ENCODE peak calls at places on chromosomes 11 and 22, in five cellular contexts. M is brain microvascular endothelial cell; A is activated CD4-positive, alpha-beta T cell treated with anti-CD3 and anti-CD28 coated beads, Interleukin-2, amount 10 ng/mL, durations not matched to agents 7 days and 5 days; O is H1; U is EL. P is an unnamed sample.

GRCh38 chr11:65170058-65170534 is at the start of gene SPDYC:
- DNase-seq in A (no peak), U (no peak), O (no peak), M (no peak), P (no peak)

GRCh38 chr11:72702842-72703241 is 28.6 kb upstream of the PDE2A start:
- DNase-seq in A (no peak), M (no peak), O (no peak), U (no peak), P (no peak)

GRCh38 chr11:65213322-65214211 is 31.8 kb downstream of the CAPN1 start:
- DNase-seq in O (peak; percentile 70), A (no peak), U (no peak), M (no peak), P (no peak)

GRCh38 chr11:120182357-120182756 is 28.5 kb upstream of the OAF start:
- DNase-seq in M (no peak), A (peak; percentile 1), U (no peak), O (no peak), P (no peak)

GRCh38 chr22:42787357-42787736 is 66.7 kb upstream of the A4GALT start:
- DNase-seq in A (no peak), U (no peak), M (no peak), O (no peak), P (no peak)

GRCh38 chr11:13303668-13304649 is 26.4 kb downstream of the BMAL1 start:
- DNase-seq in A (no peak), M (no peak), U (no peak), O (no peak), P (no peak)

GRCh38 chr11:91653091-91653754 is 571.4 kb upstream of the FAT3 start:
- DNase-seq in A (no peak), U (no peak), O (no peak), M (no peak), P (no peak)

GRCh38 chr22:40410272-40410671 is 39.9 kb downstream of the SGSM3 start:
- DNase-seq in O (no peak), M (no peak), U (peak; percentile 80), A (no peak), P (no peak)

GRCh38 chr11:113877673-113878060 is 2.3 kb upstream of the USP28 start:
- DNase-seq in O (no peak), A (no peak), M (no peak), U (no peak), P (no peak)

GRCh38 chr22:42978453-42979103 is 36.4 kb downstream of the PACSIN2 start:
- DNase-seq in U (peak; percentile 64), A (no peak), M (no peak), O (no peak), P (peak; percentile 45)